ENCODE peak calls at places on chromosomes 16 and 17, in eight cellular contexts. V is SK-N-SH, R is sigmoid colon, W is stomach, S is GM12878, P is H1, K is upper lobe of left lung, T is esophagus muscularis mucosa. G is an unnamed sample.

GRCh38 chr17:222172-222571 is 40.7 kb upstream of the DOC2B start:
- DNase-seq in P (no peak), T (no peak), V (no peak), R (peak; percentile 61), S (no peak), K (no peak), W (no peak), G (peak; percentile 5)

GRCh38 chr16:27154573-27155521 is 48.5 kb upstream of the KDM8 start:
- DNase-seq in S (no peak), V (peak; percentile 77), K (peak; percentile 30), W (peak; percentile 57), R (peak; percentile 70), P (peak; percentile 41), T (no peak), G (peak; percentile 63)

GRCh38 chr16:19389246-19389645 is 28.4 kb upstream of the TMC5 start:
- DNase-seq in T (no peak), K (no peak), R (no peak), S (peak; percentile 8), P (no peak), V (peak; percentile 60), W (peak; percentile 83), G (peak; percentile 84)

GRCh38 chr17:36600477-36600876 is 906 bp upstream of the MRM1 start:
- DNase-seq in W (no peak), S (no peak), P (no peak), R (no peak), V (no peak), T (no peak), K (no peak), G (no peak)

GRCh38 chr17:69607162-69607834 is 192.8 kb downstream of the MAP2K6 start:
- DNase-seq in V (peak; percentile 62), K (no peak), T (no peak), R (peak; percentile 85), W (peak; percentile 78), P (peak; percentile 25), S (peak; percentile 45), G (peak; percentile 75)

GRCh38 chr17:7415784-7416183 is 4.3 kb upstream of the SPEM1 start:
- DNase-seq in P (no peak), K (peak; percentile 81), S (no peak), W (no peak), R (no peak), V (no peak), T (no peak), G (no peak)

GRCh38 chr17:73795730-73796129 is 151.5 kb upstream of the SDK2 start:
- DNase-seq in T (no peak), S (no peak), K (no peak), W (no peak), V (no peak), P (no peak), R (no peak), G (no peak)

GRCh38 chr17:62668091-62668804 is 40.8 kb downstream of the MRC2 start:
- DNase-seq in S (no peak), K (no peak), R (no peak), V (peak; percentile 85), T (no peak), P (no peak), W (no peak), G (no peak)

GRCh38 chr17:78325076-78325712 is 34.7 kb downstream of the SOCS3 start:
- DNase-seq in V (no peak), K (peak; percentile 86), R (peak; percentile 89), T (no peak), P (no peak), S (no peak), W (no peak), G (peak; percentile 49)

GRCh38 chr17:28267720-28268609 is 51.0 kb upstream of the TMEM97 start:
- DNase-seq in V (no peak), T (no peak), R (no peak), K (no peak), P (no peak), W (peak; percentile 10), S (no peak), G (no peak)

GRCh38 chr17:39753514-39754160 is 15.9 kb downstream of the GRB7 start:
- DNase-seq in P (no peak), T (no peak), R (peak; percentile 79), K (peak; percentile 95), S (no peak), V (peak; percentile 88), W (peak; percentile 67), G (peak; percentile 72)

GRCh38 chr17:29569245-29569950 is 897 bp downstream of the TP53I13 start:
- DNase-seq in T (no peak), P (no peak), S (no peak), R (peak; percentile 59), V (peak; percentile 43), K (no peak), W (no peak), G (no peak)

GRCh38 chr16:88809068-88809675 is 2.6 kb downstream of the APRT start:
- DNase-seq in V (no peak), P (no peak), W (no peak), T (no peak), K (no peak), S (no peak), R (no peak), G (no peak)

GRCh38 chr17:44916059-44916780 is 920 bp upstream of the GFAP start:
- DNase-seq in T (no peak), V (peak; percentile 26), K (no peak), P (no peak), R (no peak), S (no peak), W (no peak), G (no peak)

GRCh38 chr17:70621593-70621992 is 452.3 kb downstream of the KCNJ2 start:
- DNase-seq in T (no peak), V (no peak), P (no peak), S (no peak), W (no peak), R (no peak), K (no peak), G (no peak)

GRCh38 chr17:58281511-58282011 is 826 bp upstream of the MPO start:
- DNase-seq in W (no peak), R (no peak), T (no peak), K (no peak), P (no peak), S (no peak), V (no peak), G (no peak)
- TF ChIP-seq EP300 in W (no peak), R (no peak), T (no peak), K (no peak), P (no peak), S (no peak), V (no peak), G (no peak)

GRCh38 chr16:347203-347602 is 5.3 kb downstream of the AXIN1 start:
- DNase-seq in T (no peak), W (no peak), V (no peak), S (no peak), P (no peak), K (no peak), R (no peak), G (no peak)

GRCh38 chr16:346587-346986 is 5.9 kb downstream of the AXIN1 start:
- DNase-seq in V (no peak), W (no peak), K (no peak), P (no peak), R (no peak), S (no peak), T (no peak), G (no peak)

GRCh38 chr16:350203-350602 is 2.3 kb downstream of the AXIN1 start:
- DNase-seq in W (no peak), S (no peak), R (no peak), K (no peak), P (no peak), T (no peak), V (no peak), G (peak; percentile 55)

GRCh38 chr16:351804-352520 is 561 bp downstream of the AXIN1 start:
- DNase-seq in R (no peak), W (no peak), T (no peak), V (no peak), P (no peak), S (no peak), K (peak; percentile 93), G (peak; percentile 46)

GRCh38 chr16:349211-349610 is 3.3 kb downstream of the AXIN1 start:
- DNase-seq in P (no peak), T (no peak), V (no peak), R (no peak), S (peak; percentile 50), K (no peak), W (no peak), G (no peak)
- TF ChIP-seq POLR2AphosphoS5 in P (no peak), T (no peak), V (no peak), R (no peak), S (peak; percentile 23), K (no peak), W (no peak), G (no peak)

GRCh38 chr16:28307936-28308335 is 15.6 kb downstream of the SBK1 start:
- DNase-seq in K (no peak), W (no peak), V (no peak), R (no peak), T (no peak), P (no peak), S (no peak), G (no peak)
- TF ChIP-seq EP300 in K (no peak), W (no peak), V (no peak), R (no peak), T (no peak), P (no peak), S (no peak), G (no peak)

DNA sequence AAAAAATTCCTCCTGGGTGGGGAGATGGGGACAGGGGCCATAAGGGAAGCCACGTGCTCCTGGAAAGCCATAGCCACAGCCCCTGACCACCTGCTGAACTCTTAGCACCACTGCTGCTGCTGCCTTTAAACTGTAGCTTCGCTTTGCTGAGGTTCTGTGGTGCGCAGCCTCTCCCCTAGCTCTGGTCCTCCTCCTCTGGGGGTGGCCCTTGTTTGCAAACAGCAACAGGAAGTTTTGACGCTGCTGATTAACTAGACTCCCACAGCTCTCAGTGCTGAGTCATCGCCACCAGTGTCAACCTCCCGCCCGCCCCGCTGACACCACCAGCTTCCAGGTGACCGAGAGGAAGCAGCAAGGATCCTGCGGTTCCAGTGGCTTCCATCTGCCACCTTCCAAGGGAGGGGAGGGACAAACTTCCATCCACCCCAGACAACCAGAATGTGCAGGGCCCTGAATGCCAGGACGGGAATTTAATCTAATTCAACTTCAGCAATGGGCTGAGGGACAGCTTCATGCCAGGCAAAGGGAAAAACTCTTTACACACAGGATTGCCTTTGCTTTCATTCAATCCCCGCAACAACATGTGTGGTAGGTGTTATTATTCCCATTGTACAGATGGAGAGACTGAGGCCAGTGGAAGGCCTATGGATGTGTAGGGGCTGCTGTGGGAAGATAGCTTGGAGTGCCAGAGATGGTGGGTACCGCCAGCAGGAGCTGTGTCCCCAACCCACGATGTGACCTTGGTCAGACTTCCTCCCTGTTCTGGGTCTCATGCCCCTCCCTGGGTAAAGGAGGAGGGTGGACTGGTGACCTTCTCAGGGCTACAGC is 8.1 kb upstream of the KIFC3 start:
- DNase-seq in S (peak; percentile 73), R (peak; percentile 88), K (peak; percentile 87), W (peak; percentile 90), P (no peak), T (no peak), V (no peak), G (peak; percentile 92)
- TF ChIP-seq POLR2AphosphoS5 in S (peak; percentile 68), R (peak; percentile 62), K (peak; percentile 85), W (peak; percentile 72), P (no peak), T (peak; percentile 50), V (no peak), G (peak; percentile 63)

DNA sequence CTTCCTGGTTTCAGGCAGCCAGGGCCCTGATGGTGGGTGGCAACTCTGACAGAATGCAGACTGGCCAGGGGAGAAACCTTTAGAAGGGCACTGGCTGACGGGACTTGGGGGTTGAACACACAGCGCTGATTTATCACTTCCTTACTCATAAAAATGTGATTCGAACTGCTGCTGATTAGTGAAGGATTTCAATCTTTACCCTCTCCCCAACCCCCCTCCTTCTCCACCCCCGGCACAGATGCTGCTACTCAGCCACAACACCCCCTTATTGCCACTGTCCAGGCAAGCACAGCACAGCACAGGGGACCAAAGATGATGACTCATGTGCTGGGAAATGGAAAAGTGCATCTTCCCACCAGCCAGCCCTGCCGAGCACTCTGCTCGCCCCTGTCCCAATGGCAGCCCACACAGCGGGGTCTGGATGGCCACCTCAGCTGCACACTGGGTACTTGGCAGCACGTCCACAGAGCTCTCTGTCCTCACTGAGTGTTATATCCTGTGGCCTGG is 70.1 kb downstream of the SMG6 start:
- DNase-seq in P (no peak), T (no peak), S (no peak), R (peak; percentile 69), W (no peak), K (no peak), V (no peak), G (no peak)
- TF ChIP-seq EP300 in P (no peak), T (no peak), S (no peak), R (no peak), W (no peak), K (no peak), V (no peak), G (no peak)

G was measured in transverse colon.